ENCODE peak calls at places on chromosome 15, in five cellular contexts. V is adrenal gland, L is endothelial cell of umbilical vein, F is uterus, O is tibial nerve. Y is an unnamed sample.
A peak's percentile ranks its signal among the peaks of the same experiment; 100 is the strongest.

GRCh38 chr15:38899300-38899699 is 334.7 kb upstream of the RASGRP1 start:
- DNase-seq in F (no peak), O (no peak), V (no peak), L (peak; percentile 73), Y (no peak)

GRCh38 chr15:29393443-29393842 is 123.8 kb upstream of the NSMCE3 start:
- DNase-seq in F (no peak), L (no peak), O (no peak), V (no peak), Y (no peak)

GRCh38 chr15:28975766-28976179 is 90.0 kb downstream of the APBA2 start:
- DNase-seq in F (no peak), L (peak; percentile 32), O (no peak), V (peak; percentile 74), Y (peak; percentile 76)

GRCh38 chr15:99423186-99424130 is 142.3 kb upstream of the MEF2A start:
- DNase-seq in O (no peak), F (peak; percentile 7), L (no peak), V (no peak), Y (no peak)

GRCh38 chr15:39100106-39100505 is 480.8 kb upstream of the THBS1 start:
- DNase-seq in O (no peak), L (no peak), F (no peak), V (no peak), Y (no peak)

GRCh38 chr15:100249096-100249815 is 92.5 kb downstream of the ADAMTS17 start:
- DNase-seq in F (peak; percentile 6), V (peak; percentile 45), O (no peak), L (no peak), Y (no peak)

GRCh38 chr15:70475921-70476320 is 287.4 kb downstream of the UACA start:
- DNase-seq in O (no peak), L (no peak), F (no peak), V (no peak), Y (no peak)

GRCh38 chr15:34984884-34985630 is 3.0 kb downstream of the ZNF770 start:
- DNase-seq in F (no peak), L (peak; percentile 83), O (no peak), V (no peak), Y (no peak)

GRCh38 chr15:52121896-52122295 is 9.3 kb upstream of the BCL2L10 start:
- DNase-seq in O (no peak), F (no peak), L (no peak), V (no peak), Y (no peak)

GRCh38 chr15:92772626-92773244 is 117.2 kb upstream of the FAM174B start:
- DNase-seq in F (no peak), O (no peak), V (peak; percentile 35), L (no peak), Y (no peak)

GRCh38 chr15:67331676-67332075 is 77.1 kb downstream of the IQCH start:
- DNase-seq in F (no peak), V (peak; percentile 51), O (no peak), L (no peak), Y (no peak)

GRCh38 chr15:84789762-84790161 is 27.4 kb upstream of the ALPK3 start:
- DNase-seq in O (no peak), F (no peak), V (peak; percentile 33), L (no peak), Y (no peak)

GRCh38 chr15:68713874-68714273 is 106.8 kb downstream of the ANP32A start:
- DNase-seq in F (no peak), L (no peak), O (no peak), V (no peak), Y (no peak)

GRCh38 chr15:39582977-39583585 is 2.2 kb downstream of the THBS1 start:
- DNase-seq in O (no peak), V (no peak), L (peak; percentile 22), F (no peak), Y (no peak)

GRCh38 chr15:101562428-101563059 is 73.0 kb upstream of the PCSK6 start:
- DNase-seq in V (no peak), O (no peak), L (no peak), F (no peak), Y (no peak)

GRCh38 chr15:82540984-82541431 is 751 bp upstream of the RPS17 start:
- DNase-seq in O (no peak), F (peak; percentile 24), L (no peak), V (no peak), Y (peak; percentile 15)

GRCh38 chr15:48096355-48096786 is 24.4 kb upstream of the SLC24A5 start:
- DNase-seq in F (no peak), V (no peak), O (no peak), L (no peak), Y (no peak)

GRCh38 chr15:64010719-64011118 is 35.6 kb downstream of the DAPK2 start:
- DNase-seq in V (peak; percentile 64), O (no peak), L (peak; percentile 24), F (peak; percentile 21), Y (peak; percentile 79)

GRCh38 chr15:35118987-35119386 is 33.9 kb upstream of the NANOGP8 start:
- DNase-seq in V (no peak), O (no peak), L (no peak), F (no peak), Y (no peak)

GRCh38 chr15:68365770-68366169 is 66.2 kb downstream of the ITGA11 start:
- DNase-seq in O (no peak), V (no peak), F (no peak), L (peak; percentile 55), Y (no peak)

GRCh38 chr15:31365655-31366127 is 39.1 kb downstream of the KLF13 start:
- DNase-seq in L (no peak), O (peak; percentile 95), V (peak; percentile 98), F (peak; percentile 96), Y (peak; percentile 98)

DNA sequence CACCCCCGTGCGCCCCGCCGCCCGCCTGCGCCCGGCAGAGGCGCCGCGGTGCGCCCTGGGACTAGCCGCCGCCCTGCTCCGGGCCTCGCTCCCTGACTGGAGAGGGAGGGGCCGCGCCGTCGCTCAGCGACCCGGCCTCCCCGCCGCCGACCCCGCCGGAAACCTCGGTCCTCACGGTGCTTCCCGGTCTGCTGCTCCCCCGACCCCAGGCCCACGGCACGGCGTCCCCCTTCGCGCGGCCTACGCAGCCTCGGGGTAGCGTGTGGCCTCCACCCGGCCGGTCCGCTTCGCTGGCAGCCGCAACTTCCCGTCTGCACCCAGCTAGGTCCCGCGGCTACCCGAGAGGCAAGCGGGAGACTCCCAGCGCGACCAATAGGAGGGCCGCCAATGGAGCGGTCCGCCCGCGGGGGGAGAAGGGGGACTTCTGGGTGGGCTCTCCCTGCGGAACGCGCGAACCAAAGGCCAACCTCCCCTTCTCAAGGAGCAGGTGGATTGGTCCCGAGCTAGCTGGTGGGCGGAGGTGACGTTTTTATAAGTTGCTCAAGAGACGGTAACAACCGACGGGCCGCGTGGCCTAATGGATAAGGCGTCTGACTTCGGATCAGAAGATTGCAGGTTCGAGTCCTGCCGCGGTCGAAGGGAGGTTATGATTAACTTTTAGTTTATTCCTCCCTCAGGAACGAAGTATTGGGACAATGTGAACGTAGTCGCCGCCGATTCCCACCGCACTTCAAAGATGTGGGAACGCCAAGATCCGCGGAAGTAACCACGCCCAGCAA is at the start of gene POLG:
- DNase-seq in O (peak; percentile 98), F (peak; percentile 99), V (peak; percentile 100), L (peak; percentile 99), Y (peak; percentile 98)
- TF ChIP-seq POLR2A in O (peak; percentile 96), F (peak; percentile 89), V (peak; percentile 93), L (peak; percentile 96), Y (peak; percentile 97)

GRCh38 chr15:55279100-55279745 is 10.4 kb downstream of the RAB27A start:
- DNase-seq in L (no peak), V (no peak), O (no peak), F (no peak), Y (no peak)
- H3K27ac ChIP-seq in L (peak overlapping the region; percentile 86), V (peak overlapping the region; percentile 3), O (no peak overlapping the region), F (no peak overlapping the region), Y (peak overlapping the region; percentile 35)

GRCh38 chr15:77544162-77544561 is 88.5 kb downstream of the LINGO1 start:
- DNase-seq in O (no peak), F (no peak), V (no peak), L (no peak), Y (no peak)

GRCh38 chr15:77545058-77545457 is 87.7 kb downstream of the LINGO1 start:
- DNase-seq in V (no peak), L (no peak), F (no peak), O (no peak), Y (no peak)

GRCh38 chr15:77541421-77542181 is 91.1 kb downstream of the LINGO1 start:
- DNase-seq in V (no peak), F (no peak), L (no peak), O (peak; percentile 32), Y (no peak)

GRCh38 chr15:77542491-77543001 is 90.2 kb downstream of the LINGO1 start:
- DNase-seq in F (no peak), O (no peak), L (no peak), V (no peak), Y (no peak)

GRCh38 chr15:77543159-77543882 is 89.4 kb downstream of the LINGO1 start:
- DNase-seq in V (peak; percentile 92), O (peak; percentile 71), F (peak; percentile 82), L (peak; percentile 80), Y (peak; percentile 94)
- TF ChIP-seq POLR2A in V (no peak), O (no peak), F (no peak), L (no peak), Y (peak; percentile 44)

DNA sequence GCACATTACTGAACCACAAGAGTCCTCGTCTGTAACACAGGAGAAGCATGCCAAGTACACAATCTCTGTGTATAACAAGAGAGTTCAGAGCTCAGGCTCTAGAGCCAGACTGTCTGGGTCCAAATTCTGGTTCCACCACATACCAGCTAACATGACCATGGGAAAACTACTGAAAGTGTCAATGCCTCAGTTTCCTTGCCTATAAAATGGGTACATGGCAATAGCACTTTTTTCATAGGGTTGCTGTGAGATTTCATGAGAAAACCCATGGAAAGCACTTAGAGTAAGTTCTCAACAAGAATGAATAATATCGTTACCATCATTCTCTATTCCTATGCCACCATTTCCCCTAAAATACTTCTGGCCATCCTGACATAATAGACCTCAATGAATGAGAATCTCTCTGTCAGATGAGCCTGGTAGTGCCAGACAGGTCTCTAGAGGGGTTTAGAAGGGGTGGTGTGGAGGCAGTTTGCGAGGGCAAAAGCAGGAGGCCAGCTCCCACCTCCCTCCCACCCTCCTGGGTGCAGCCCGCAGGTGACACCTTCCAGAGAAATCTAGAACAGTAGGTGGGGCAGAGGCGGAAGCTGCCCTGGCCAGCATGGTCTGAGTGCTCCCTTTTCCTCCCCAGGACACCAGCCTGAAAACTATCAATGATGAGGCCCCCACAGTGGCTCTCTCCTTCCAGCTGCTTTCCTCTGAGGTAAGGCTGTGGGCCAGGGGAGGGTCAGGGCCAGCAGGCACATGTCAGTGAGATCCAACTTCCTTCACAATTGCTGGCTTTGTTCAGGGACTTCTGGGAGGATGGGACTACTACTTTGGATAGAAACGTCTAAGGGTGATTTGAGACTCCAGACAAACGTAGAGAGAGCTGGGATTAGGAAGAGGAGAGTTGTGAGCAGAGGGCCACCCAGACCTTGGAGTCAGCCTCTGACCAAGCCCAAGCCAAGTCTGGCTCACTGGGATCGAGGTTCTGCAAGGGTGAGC is 45.3 kb downstream of the CCDC33 start:
- DNase-seq in V (no peak), L (no peak), O (no peak), F (no peak), Y (no peak)
- H3K27ac ChIP-seq in V (no peak overlapping the region), L (no peak overlapping the region), O (no peak overlapping the region), F (no peak overlapping the region), Y (no peak overlapping the region)

GRCh38 chr15:94734460-94734859 is 503.1 kb downstream of the MCTP2 start:
- DNase-seq in L (no peak), O (no peak), V (no peak), F (no peak), Y (no peak)
- TF ChIP-seq POLR2A in L (no peak), O (no peak), V (no peak), F (no peak), Y (no peak)